ENCODE peak calls at places on chromosomes 2 and 18, in eight cellular contexts. X, Z, B, W, P, K, D and A are unnamed samples.

GRCh38 chr2:28471214-28471613 is 24.6 kb upstream of the PLB1 start:
- ATAC-seq in X (peak; percentile 54), Z (no peak), B (no peak), W (no peak), P (no peak), K (no peak), D (peak; percentile 89), A (no peak)

GRCh38 chr2:36423172-36423571 is 67.6 kb downstream of the CRIM1 start:
- ATAC-seq in X (no peak), Z (no peak), B (no peak), W (no peak), P (no peak), K (no peak), D (no peak), A (no peak)

GRCh38 chr2:170165129-170165528 is 12.8 kb upstream of the MYO3B start:
- ATAC-seq in X (no peak), Z (no peak), B (no peak), W (no peak), P (no peak), K (no peak), D (no peak), A (no peak)

GRCh38 chr2:191013617-191013875 is 425 bp downstream of the STAT1 start:
- ATAC-seq in X (no peak), Z (no peak), B (no peak), W (no peak), P (peak; percentile 10), K (no peak), D (no peak), A (no peak)

GRCh38 chr18:6971823-6972478 is 145.6 kb downstream of the LAMA1 start:
- ATAC-seq in X (no peak), Z (no peak), B (no peak), W (no peak), P (no peak), K (no peak), D (no peak), A (no peak)

GRCh38 chr2:133780099-133780996 is 212.1 kb upstream of the NCKAP5 start:
- ATAC-seq in X (peak; percentile 81), Z (no peak), B (peak; percentile 66), W (peak; percentile 57), P (no peak), K (no peak), D (peak; percentile 83), A (no peak)

GRCh38 chr2:3553946-3554345 is 4.2 kb downstream of the RNASEH1 start:
- ATAC-seq in X (no peak), Z (no peak), B (no peak), W (no peak), P (no peak), K (no peak), D (no peak), A (no peak)

GRCh38 chr2:73822276-73822675 is 6.5 kb upstream of the STAMBP start:
- ATAC-seq in X (peak; percentile 33), Z (no peak), B (no peak), W (no peak), P (no peak), K (no peak), D (no peak), A (no peak)

GRCh38 chr18:37327063-37327577 is 238.5 kb downstream of the CELF4 start:
- ATAC-seq in X (peak; percentile 85), Z (no peak), B (no peak), W (no peak), P (no peak), K (no peak), D (no peak), A (no peak)

GRCh38 chr2:26778507-26778906 is 7.3 kb upstream of the CENPA start:
- ATAC-seq in X (no peak), Z (no peak), B (no peak), W (no peak), P (no peak), K (no peak), D (no peak), A (no peak)

GRCh38 chr2:202831241-202831997 is 40.1 kb downstream of the ICA1L start:
- ATAC-seq in X (peak; percentile 49), Z (peak; percentile 71), B (peak; percentile 62), W (peak; percentile 77), P (peak; percentile 72), K (peak; percentile 88), D (peak; percentile 99), A (no peak)

GRCh38 chr2:20065885-20066602 is 14.6 kb upstream of the LAPTM4A start:
- ATAC-seq in X (peak; percentile 80), Z (no peak), B (peak; percentile 40), W (peak; percentile 64), P (no peak), K (no peak), D (peak; percentile 92), A (peak; percentile 26)

GRCh38 chr2:45443012-45443411 is 168.1 kb downstream of the SRBD1 start:
- ATAC-seq in X (no peak), Z (no peak), B (no peak), W (no peak), P (no peak), K (no peak), D (no peak), A (no peak)

GRCh38 chr2:152415811-152416210 is 80.8 kb downstream of the FMNL2 start:
- ATAC-seq in X (no peak), Z (no peak), B (no peak), W (no peak), P (no peak), K (no peak), D (no peak), A (no peak)

GRCh38 chr2:205743982-205744644 is 61.8 kb downstream of the NRP2 start:
- ATAC-seq in X (no peak), Z (no peak), B (no peak), W (peak; percentile 25), P (no peak), K (no peak), D (peak; percentile 39), A (no peak)

GRCh38 chr2:8285898-8286297 is 396.0 kb upstream of the ID2 start:
- ATAC-seq in X (no peak), Z (no peak), B (no peak), W (no peak), P (no peak), K (no peak), D (no peak), A (no peak)

GRCh38 chr2:64213607-64214275 is 69.5 kb upstream of the PELI1 start:
- ATAC-seq in X (no peak), Z (peak; percentile 6), B (no peak), W (no peak), P (no peak), K (no peak), D (peak; percentile 33), A (no peak)

GRCh38 chr2:40373093-40373492 is 78.8 kb downstream of the SLC8A1 start:
- ATAC-seq in X (no peak), Z (no peak), B (no peak), W (no peak), P (no peak), K (no peak), D (no peak), A (no peak)

GRCh38 chr18:45413180-45413836 is 202.0 kb upstream of the SLC14A2 start:
- ATAC-seq in X (no peak), Z (no peak), B (no peak), W (peak; percentile 54), P (no peak), K (no peak), D (no peak), A (peak; percentile 72)

GRCh38 chr18:54606835-54607212 is 15.8 kb downstream of the DYNAP start:
- ATAC-seq in X (peak; percentile 22), Z (no peak), B (peak; percentile 29), W (no peak), P (no peak), K (no peak), D (peak; percentile 76), A (no peak)

GRCh38 chr2:234083572-234084348 is 33.3 kb downstream of the SPP2 start:
- ATAC-seq in X (no peak), Z (no peak), B (no peak), W (no peak), P (no peak), K (no peak), D (no peak), A (no peak)

GRCh38 chr18:331231-331771 is 63.5 kb upstream of the THOC1 start:
- ATAC-seq in X (no peak), Z (no peak), B (no peak), W (no peak), P (no peak), K (no peak), D (no peak), A (no peak)

GRCh38 chr18:12943200-12943599 is 4.6 kb upstream of the SEH1L start:
- ATAC-seq in X (no peak), Z (no peak), B (no peak), W (no peak), P (no peak), K (no peak), D (no peak), A (no peak)

GRCh38 chr2:101486258-101486701 is 11.4 kb upstream of the RFX8 start:
- ATAC-seq in X (no peak), Z (no peak), B (no peak), W (peak; percentile 26), P (no peak), K (no peak), D (no peak), A (no peak)

GRCh38 chr2:96843538-96844268 is at the start of gene ANKRD23:
- ATAC-seq in X (no peak), Z (no peak), B (no peak), W (peak; percentile 44), P (no peak), K (no peak), D (no peak), A (no peak)

GRCh38 chr2:58569460-58570185 is 328.5 kb upstream of the FANCL start:
- ATAC-seq in X (peak; percentile 64), Z (peak; percentile 42), B (no peak), W (no peak), P (peak; percentile 58), K (peak; percentile 84), D (no peak), A (no peak)

GRCh38 chr18:25896178-25896780 is 194.1 kb downstream of the SS18 start:
- ATAC-seq in X (peak; percentile 64), Z (no peak), B (no peak), W (no peak), P (no peak), K (no peak), D (peak; percentile 65), A (no peak)

GRCh38 chr2:60954139-60954538 is 63.4 kb upstream of the PEX13 start:
- ATAC-seq in X (no peak), Z (peak; percentile 71), B (no peak), W (no peak), P (peak; percentile 99), K (no peak), D (no peak), A (no peak)

GRCh38 chr2:175690113-175690716 is 311.9 kb downstream of the LNPK start:
- ATAC-seq in X (peak; percentile 48), Z (peak; percentile 38), B (no peak), W (no peak), P (no peak), K (no peak), D (peak; percentile 79), A (no peak)

GRCh38 chr18:45920367-45920766 is 46.8 kb downstream of the EPG5 start:
- ATAC-seq in X (peak; percentile 44), Z (no peak), B (peak; percentile 84), W (peak; percentile 87), P (no peak), K (no peak), D (no peak), A (peak; percentile 36)

GRCh38 chr18:53649621-53650020 is 574.8 kb downstream of the MBD2 start:
- ATAC-seq in X (no peak), Z (no peak), B (no peak), W (no peak), P (no peak), K (no peak), D (no peak), A (no peak)

GRCh38 chr2:102061962-102062795 is 70.4 kb downstream of the IL1R2 start:
- ATAC-seq in X (no peak), Z (no peak), B (peak; percentile 30), W (peak; percentile 2), P (no peak), K (peak; percentile 53), D (no peak), A (peak; percentile 13)

GRCh38 chr2:191301971-191302370 is 56.8 kb downstream of the MYO1B start:
- ATAC-seq in X (no peak), Z (no peak), B (no peak), W (no peak), P (no peak), K (no peak), D (no peak), A (no peak)

GRCh38 chr18:43277164-43277600 is at the start of gene SYT4:
- ATAC-seq in X (no peak), Z (no peak), B (peak; percentile 64), W (no peak), P (no peak), K (no peak), D (peak; percentile 75), A (no peak)